ENCODE peak calls at places on chromosomes 5 and 9, in eight cellular contexts. K, B, Z, W, D, A, L and U are unnamed samples.

GRCh38 chr9:70392189-70392588 is 22.3 kb downstream of the KLF9 start:
- DNase-seq in K (peak; percentile 22), D (no peak), A (no peak), W (no peak), B (no peak), Z (no peak), L (no peak), U (no peak)

GRCh38 chr9:101736723-101737122 is 1.7 kb downstream of the GRIN3A start:
- DNase-seq in A (peak; percentile 11), W (peak; percentile 68), K (no peak), B (no peak), D (no peak), Z (peak; percentile 77), L (no peak), U (no peak)

GRCh38 chr5:139847790-139848507 is 52.3 kb downstream of the PSD2 start:
- DNase-seq in D (no peak), A (no peak), L (no peak), K (peak; percentile 24), W (peak; percentile 90), Z (peak; percentile 93), B (peak; percentile 78), U (no peak)

GRCh38 chr9:108021311-108021710 is 531.7 kb upstream of the KLF4 start:
- DNase-seq in Z (no peak), A (peak; percentile 6), D (no peak), K (no peak), W (no peak), B (no peak), L (no peak), U (no peak)

GRCh38 chr9:121783523-121784507 is 132.4 kb downstream of the DAB2IP start:
- DNase-seq in B (no peak), L (peak; percentile 81), W (peak; percentile 40), Z (peak; percentile 86), A (no peak), K (no peak), D (no peak), U (no peak)

GRCh38 chr5:66757219-66757833 is 161.1 kb downstream of the MAST4 start:
- DNase-seq in Z (no peak), W (peak; percentile 76), L (no peak), D (no peak), B (peak; percentile 46), A (peak; percentile 39), K (peak; percentile 44), U (no peak)

GRCh38 chr9:121372239-121372562 is 2.2 kb upstream of the STOM start:
- DNase-seq in A (no peak), D (no peak), Z (no peak), W (no peak), L (no peak), B (no peak), K (no peak), U (no peak)

GRCh38 chr5:171773106-171773505 is 12.5 kb upstream of the SMIM23 start:
- DNase-seq in W (no peak), K (no peak), Z (no peak), D (no peak), B (no peak), A (no peak), L (peak; percentile 60), U (no peak)

GRCh38 chr9:134549336-134549735 is 92.3 kb upstream of the COL5A1 start:
- DNase-seq in B (no peak), D (no peak), L (no peak), Z (peak; percentile 45), K (no peak), A (no peak), W (no peak), U (no peak)

GRCh38 chr9:35891649-35892048 is 14.4 kb upstream of the HRCT1 start:
- DNase-seq in W (no peak), A (no peak), L (no peak), B (no peak), K (no peak), Z (no peak), D (no peak), U (no peak)

GRCh38 chr9:85156652-85157051 is 487.1 kb downstream of the NTRK2 start:
- DNase-seq in W (no peak), Z (no peak), L (no peak), K (no peak), B (no peak), A (no peak), D (no peak), U (no peak)

GRCh38 chr9:112783551-112783954 is 33.0 kb downstream of the SNX30 start:
- DNase-seq in D (no peak), A (no peak), B (no peak), L (no peak), K (no peak), W (no peak), Z (no peak), U (no peak)

GRCh38 chr5:83577036-83577636 is 105.6 kb downstream of the VCAN start:
- DNase-seq in A (peak; percentile 20), W (peak; percentile 65), L (no peak), K (peak; percentile 27), B (no peak), Z (no peak), D (no peak), U (no peak)